ENCODE peak calls at places on chromosomes 3 and 15, in six cellular contexts. One of them, this sample, is unnamed.

GRCh38 chr15:98856540-98856907 is 151.1 kb downstream of the PGPEP1L start:
- DNase-seq in foreskin fibroblast: peak
- DNase-seq in progenitor cell of endocrine pancreas: no peak
- DNase-seq in endothelial cell: no peak
- DNase-seq in GDM1: no peak
- DNase-seq in KBM-7: no peak
- DNase-seq in this sample: no peak

GRCh38 chr3:147391726-147392082 is 14.6 kb downstream of the ZIC4 start:
- DNase-seq in foreskin fibroblast: no peak
- DNase-seq in progenitor cell of endocrine pancreas: no peak
- DNase-seq in endothelial cell: no peak
- DNase-seq in GDM1: no peak
- DNase-seq in KBM-7: no peak
- DNase-seq in this sample: no peak

GRCh38 chr15:80437492-80437891 is 33.3 kb downstream of the ARNT2 start:
- DNase-seq in foreskin fibroblast: no peak
- DNase-seq in progenitor cell of endocrine pancreas: no peak
- DNase-seq in endothelial cell: no peak
- DNase-seq in GDM1: no peak
- DNase-seq in KBM-7: no peak
- DNase-seq in this sample: peak

GRCh38 chr15:59993950-59994401 is 10.1 kb upstream of the FOXB1 start:
- DNase-seq in foreskin fibroblast: no peak
- DNase-seq in progenitor cell of endocrine pancreas: peak
- DNase-seq in endothelial cell: peak
- DNase-seq in GDM1: no peak
- DNase-seq in KBM-7: no peak
- DNase-seq in this sample: peak

GRCh38 chr3:189808246-189809007 is 177.2 kb downstream of the TP63 start:
- DNase-seq in foreskin fibroblast: no peak
- DNase-seq in progenitor cell of endocrine pancreas: no peak
- DNase-seq in endothelial cell: no peak
- DNase-seq in GDM1: no peak
- DNase-seq in KBM-7: no peak
- DNase-seq in this sample: no peak

GRCh38 chr3:65178703-65179102 is 490.9 kb upstream of the ADAMTS9 start:
- DNase-seq in foreskin fibroblast: peak
- DNase-seq in progenitor cell of endocrine pancreas: no peak
- DNase-seq in endothelial cell: no peak
- DNase-seq in GDM1: no peak
- DNase-seq in KBM-7: no peak
- DNase-seq in this sample: no peak

GRCh38 chr15:89377842-89378698 is 43.4 kb upstream of the POLG start:
- DNase-seq in foreskin fibroblast: peak
- DNase-seq in progenitor cell of endocrine pancreas: no peak
- DNase-seq in endothelial cell: no peak
- DNase-seq in GDM1: no peak
- DNase-seq in KBM-7: no peak
- DNase-seq in this sample: no peak

GRCh38 chr3:128011140-128011539 is 41.1 kb upstream of the SEC61A1 start:
- DNase-seq in foreskin fibroblast: peak
- DNase-seq in progenitor cell of endocrine pancreas: peak
- DNase-seq in endothelial cell: peak
- DNase-seq in GDM1: no peak
- DNase-seq in KBM-7: peak
- DNase-seq in this sample: peak

GRCh38 chr3:156681003-156681402 is 6.6 kb downstream of the TIPARP start:
- DNase-seq in foreskin fibroblast: peak
- DNase-seq in progenitor cell of endocrine pancreas: no peak
- DNase-seq in endothelial cell: peak
- DNase-seq in GDM1: no peak
- DNase-seq in KBM-7: peak
- DNase-seq in this sample: peak

GRCh38 chr3:95312650-95313049 is 1249.8 kb downstream of the NSUN3 start:
- DNase-seq in foreskin fibroblast: no peak
- DNase-seq in progenitor cell of endocrine pancreas: no peak
- DNase-seq in endothelial cell: no peak
- DNase-seq in GDM1: no peak
- DNase-seq in KBM-7: no peak
- DNase-seq in this sample: no peak

This sample was measured in OCI-M1.